ENCODE peak calls at places on chromosome 22, in seven cellular contexts. H is tibial artery; S is PC-3; T is GM12878; Z is AG04450; D is CD8-positive, alpha-beta memory T cell; P is Peyer's patch. W is an unnamed sample.

GRCh38 chr22:31333648-31334047 is 12.5 kb downstream of the PATZ1 start:
- DNase-seq in Z (no peak), H (no peak), P (no peak), S (no peak), D (no peak), T (no peak), W (no peak)

GRCh38 chr22:31055322-31056159 is 25.6 kb upstream of the SMTN start:
- DNase-seq in D (no peak), Z (peak), P (peak), S (peak), T (no peak), H (peak), W (peak)

GRCh38 chr22:48695731-48696305 is 1131.9 kb downstream of the BRD1 start:
- DNase-seq in H (no peak), Z (no peak), S (no peak), D (no peak), P (no peak), T (no peak), W (no peak)

GRCh38 chr22:49052023-49052538 is 775.6 kb downstream of the BRD1 start:
- DNase-seq in D (peak), T (no peak), P (no peak), H (peak), Z (no peak), S (no peak), W (no peak)

GRCh38 chr22:36233796-36234195 is 5.5 kb downstream of the APOL2 start:
- DNase-seq in D (no peak), S (no peak), T (no peak), H (no peak), P (no peak), Z (no peak), W (no peak)

GRCh38 chr22:24952837-24953293 is 349 bp downstream of the KIAA1671 start:
- DNase-seq in Z (no peak), P (no peak), D (no peak), H (peak), T (no peak), S (peak), W (no peak)

GRCh38 chr22:24685804-24686203 is 82.8 kb downstream of the GGT1 start:
- DNase-seq in P (peak), D (no peak), H (no peak), S (no peak), Z (no peak), T (no peak), W (no peak)

GRCh38 chr22:30265851-30266444 is 703 bp downstream of the OSM start:
- DNase-seq in P (no peak), H (peak), T (no peak), Z (no peak), D (peak), S (no peak), W (no peak)

GRCh38 chr22:25141994-25142620 is 57.6 kb upstream of the CRYBB3 start:
- DNase-seq in H (no peak), S (no peak), P (no peak), D (no peak), T (no peak), Z (no peak), W (no peak)

GRCh38 chr22:44658371-44658953 is 43.5 kb upstream of the PRR5 start:
- DNase-seq in P (no peak), Z (no peak), H (no peak), S (no peak), D (no peak), T (no peak), W (no peak)

GRCh38 chr22:19855504-19856409 is 1.1 kb upstream of the GNB1L start:
- DNase-seq in D (peak), T (peak), P (peak), H (peak), S (peak), Z (no peak), W (no peak)

GRCh38 chr22:46547883-46548244 is 10.4 kb upstream of the CELSR1 start:
- DNase-seq in S (peak), Z (peak), P (no peak), H (peak), T (no peak), D (no peak), W (no peak)

GRCh38 chr22:36191106-36191836 is 10.3 kb downstream of the APOL4 start:
- DNase-seq in T (no peak), P (no peak), D (no peak), S (no peak), H (peak), Z (no peak), W (no peak)

GRCh38 chr22:31103111-31103510 is 4.3 kb downstream of the SELENOM start:
- DNase-seq in D (no peak), T (no peak), H (no peak), Z (no peak), P (peak), S (no peak), W (no peak)

GRCh38 chr22:45910928-45911467 is 66.0 kb downstream of the WNT7B start:
- DNase-seq in H (no peak), D (no peak), T (no peak), P (no peak), Z (no peak), S (no peak), W (no peak)

GRCh38 chr22:50486561-50487289 is at the start of gene MIOX:
- DNase-seq in P (peak), S (no peak), H (no peak), T (no peak), Z (no peak), D (no peak), W (no peak)

GRCh38 chr22:22979954-22980353 is 90.4 kb upstream of the GNAZ start:
- DNase-seq in H (no peak), P (no peak), S (no peak), Z (no peak), T (no peak), D (no peak), W (no peak)

GRCh38 chr22:49010901-49011300 is 816.8 kb downstream of the BRD1 start:
- DNase-seq in H (peak), D (no peak), S (no peak), P (no peak), T (no peak), Z (no peak), W (no peak)

GRCh38 chr22:39313258-39314001 is 6.0 kb downstream of the RPL3 start:
- DNase-seq in D (no peak), H (no peak), T (no peak), S (no peak), Z (no peak), P (peak), W (no peak)
- H3K27ac ChIP-seq in D (no peak), H (no peak), T (no peak), S (no peak), Z (peak), P (no peak), W (peak)

GRCh38 chr22:18064636-18065035 is 13.2 kb upstream of the PEX26 start:
- DNase-seq in H (no peak), P (no peak), S (peak), D (no peak), Z (no peak), T (no peak), W (no peak)

GRCh38 chr22:18060646-18061620 is 16.9 kb upstream of the PEX26 start:
- DNase-seq in D (no peak), H (no peak), T (no peak), Z (no peak), P (peak), S (peak), W (no peak)

GRCh38 chr22:18063311-18063710 is 14.5 kb upstream of the PEX26 start:
- DNase-seq in H (no peak), S (peak), T (no peak), Z (no peak), P (no peak), D (no peak), W (no peak)

GRCh38 chr22:18059991-18060390 is 17.8 kb upstream of the PEX26 start:
- DNase-seq in P (no peak), T (no peak), D (no peak), H (no peak), S (no peak), Z (no peak), W (no peak)

GRCh38 chr22:18062421-18062820 is 15.4 kb upstream of the PEX26 start:
- DNase-seq in Z (no peak), D (no peak), H (no peak), T (no peak), S (no peak), P (no peak), W (no peak)
- H3K27ac ChIP-seq in Z (no peak), D (no peak), H (peak), T (no peak), S (peak), P (no peak), W (no peak)

GRCh38 chr22:26674211-26675190 is 17.1 kb downstream of the MIAT start:
- DNase-seq in Z (no peak), T (peak), P (no peak), S (no peak), D (peak), H (no peak), W (no peak)

GRCh38 chr22:26673485-26673884 is 16.1 kb downstream of the MIAT start:
- DNase-seq in T (no peak), S (peak), H (no peak), P (no peak), D (no peak), Z (no peak), W (no peak)

GRCh38 chr22:26672590-26673468 is 15.4 kb downstream of the MIAT start:
- DNase-seq in H (peak), T (peak), P (peak), Z (peak), S (peak), D (peak), W (no peak)

GRCh38 chr22:26677217-26677616 is 19.8 kb downstream of the MIAT start:
- DNase-seq in P (no peak), S (no peak), D (no peak), H (no peak), Z (no peak), T (no peak), W (no peak)

GRCh38 chr22:26675687-26676273 is 18.4 kb downstream of the MIAT start:
- DNase-seq in P (no peak), S (no peak), H (no peak), T (no peak), Z (no peak), D (no peak), W (no peak)
- H3K27ac ChIP-seq in P (no peak), S (no peak), H (no peak), T (peak), Z (no peak), D (no peak), W (no peak)

GRCh38 chr22:33300165-33300564 is 242.0 kb upstream of the SYN3 start:
- DNase-seq in D (no peak), T (peak), Z (no peak), H (no peak), P (no peak), S (no peak), W (no peak)
- H3K27ac ChIP-seq in D (no peak), T (peak), Z (no peak), H (no peak), P (no peak), S (no peak), W (no peak)

DNA sequence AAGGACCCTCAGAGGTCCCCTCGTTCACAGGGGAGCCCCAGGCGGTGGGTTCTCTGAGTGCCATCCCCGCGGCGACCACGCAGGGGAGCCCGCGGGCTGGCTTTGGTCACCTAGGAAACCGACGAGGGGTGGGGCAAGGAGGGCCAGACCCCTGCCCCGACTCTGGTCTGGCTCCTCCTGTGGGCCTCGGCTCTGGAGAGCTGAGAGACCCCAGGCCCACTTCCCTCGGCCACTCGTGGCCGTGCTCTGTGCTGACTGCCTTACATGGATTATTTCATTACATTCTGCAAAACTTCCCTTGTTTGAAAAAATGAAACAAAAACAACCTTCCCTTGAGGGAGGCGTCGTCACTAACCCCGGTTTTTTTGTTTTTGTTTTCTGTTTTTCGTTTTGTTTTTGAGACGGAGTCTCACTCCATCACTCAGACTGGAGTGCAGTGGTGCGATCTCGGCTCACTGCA is 15.2 kb upstream of the CYTH4 start:
- DNase-seq in D (peak), H (no peak), S (peak), T (no peak), P (peak), Z (no peak), W (no peak)
- H3K27ac ChIP-seq in D (peak), H (no peak), S (no peak), T (peak), P (peak), Z (no peak), W (peak)

GRCh38 chr22:41947181-41948080 is 479 bp upstream of the CENPM start:
- DNase-seq in T (no peak), Z (no peak), H (no peak), D (no peak), P (no peak), S (no peak), W (no peak)
- H3K27ac ChIP-seq in T (peak), Z (no peak), H (peak), D (peak), P (peak), S (peak), W (peak)

GRCh38 chr22:32531228-32531627 is 56.6 kb downstream of the FBXO7 start:
- DNase-seq in H (no peak), Z (no peak), T (no peak), S (no peak), P (no peak), D (no peak), W (no peak)
- H3K27ac ChIP-seq in H (peak), Z (peak), T (no peak), S (no peak), P (peak), D (no peak), W (no peak)